ENCODE peak calls at places on chromosomes 11 and 22, in five cellular contexts. Q, F, T, R and E are unnamed samples.

GRCh38 chr11:116294630-116295029 is 478.2 kb downstream of the BUD13 start:
- DNase-seq in Q (no peak), F (no peak), T (no peak), R (no peak), E (no peak)

GRCh38 chr11:14727215-14727614 is 83.6 kb downstream of the PDE3B start:
- DNase-seq in Q (no peak), F (no peak), T (no peak), R (no peak), E (no peak)

GRCh38 chr11:100738701-100739100 is 51.6 kb downstream of the ARHGAP42 start:
- DNase-seq in Q (no peak), F (no peak), T (no peak), R (no peak), E (no peak)

GRCh38 chr22:37777122-37777687 is 30.5 kb upstream of the GCAT start:
- DNase-seq in Q (peak), F (no peak), T (no peak), R (peak), E (no peak)

GRCh38 chr11:29612423-29612822 is 404.4 kb downstream of the KCNA4 start:
- DNase-seq in Q (no peak), F (no peak), T (no peak), R (no peak), E (no peak)

GRCh38 chr22:49606562-49606961 is 221.1 kb downstream of the BRD1 start:
- DNase-seq in Q (no peak), F (no peak), T (no peak), R (no peak), E (no peak)

GRCh38 chr11:76640540-76640939 is 30.0 kb downstream of the LRRC32 start:
- DNase-seq in Q (no peak), F (no peak), T (no peak), R (no peak), E (no peak)

GRCh38 chr11:537622-538430 is 499 bp downstream of the LRRC56 start:
- DNase-seq in Q (no peak), F (no peak), T (no peak), R (no peak), E (no peak)

GRCh38 chr11:3837793-3838192 is 3.0 kb downstream of the RHOG start:
- DNase-seq in Q (no peak), F (peak), T (no peak), R (no peak), E (peak)

GRCh38 chr11:14259186-14259784 is 99.7 kb downstream of the RRAS2 start:
- DNase-seq in Q (no peak), F (no peak), T (no peak), R (no peak), E (no peak)

GRCh38 chr11:82927264-82927880 is 25.8 kb downstream of the DDIAS start:
- DNase-seq in Q (peak), F (peak), T (no peak), R (peak), E (no peak)

GRCh38 chr11:7536102-7536501 is 22.3 kb downstream of the PPFIBP2 start:
- DNase-seq in Q (no peak), F (no peak), T (no peak), R (no peak), E (no peak)

GRCh38 chr11:109641549-109641948 is 219.6 kb downstream of the C11orf87 start:
- DNase-seq in Q (no peak), F (no peak), T (peak), R (peak), E (no peak)

GRCh38 chr11:62614275-62614674 is 1.2 kb downstream of the ROM1 start:
- DNase-seq in Q (peak), F (no peak), T (no peak), R (no peak), E (no peak)

GRCh38 chr22:45208993-45209838 is 31.5 kb downstream of the KIAA0930 start:
- DNase-seq in Q (peak), F (no peak), T (no peak), R (peak), E (peak)

GRCh38 chr11:4484310-4484709 is 1.9 kb downstream of the OR52K1 start:
- DNase-seq in Q (no peak), F (no peak), T (no peak), R (no peak), E (no peak)

GRCh38 chr11:117378966-117379865 is 51.6 kb downstream of the CEP164 start:
- DNase-seq in Q (no peak), F (no peak), T (no peak), R (no peak), E (no peak)

GRCh38 chr11:10918275-10918674 is 60.4 kb upstream of the ZBED5 start:
- DNase-seq in Q (no peak), F (no peak), T (no peak), R (no peak), E (no peak)

GRCh38 chr22:35894937-35895708 is 133.5 kb downstream of the RBFOX2 start:
- DNase-seq in Q (no peak), F (peak), T (no peak), R (peak), E (peak)

GRCh38 chr11:1774886-1775285 is 11.2 kb upstream of the CTSD start:
- DNase-seq in Q (no peak), F (no peak), T (no peak), R (no peak), E (no peak)

GRCh38 chr11:28243596-28243995 is 135.4 kb downstream of the METTL15 start:
- DNase-seq in Q (no peak), F (no peak), T (no peak), R (no peak), E (no peak)

GRCh38 chr11:34185926-34186841 is 80.8 kb downstream of the NAT10 start:
- DNase-seq in Q (no peak), F (no peak), T (no peak), R (no peak), E (no peak)

GRCh38 chr11:112241486-112241885 is 15.3 kb downstream of the PTS start:
- DNase-seq in Q (no peak), F (peak), T (no peak), R (peak), E (no peak)

GRCh38 chr11:12691473-12691872 is 17.3 kb downstream of the TEAD1 start:
- DNase-seq in Q (peak), F (no peak), T (no peak), R (no peak), E (no peak)

GRCh38 chr11:45280449-45280848 is 5.7 kb downstream of the SYT13 start:
- DNase-seq in Q (no peak), F (no peak), T (no peak), R (no peak), E (no peak)

GRCh38 chr22:38900677-38901076 is 28.7 kb upstream of the CBX6 start:
- DNase-seq in Q (no peak), F (no peak), T (no peak), R (no peak), E (no peak)